ENCODE peak calls at places on chromosomes 16 and 17, in nine cellular contexts. H is naive thymus-derived CD8-positive, alpha-beta T cell; P is psoas muscle; C is HS-27A; Y is OCI-LY7; M is HEK293T; U is NCI-H510A treated with DMSO at 0.1 percent for 48 hours; T is lung; D is T-helper 9 cell. Q is an unnamed sample.

GRCh38 chr17:67116045-67116575 is 71.8 kb downstream of the CACNG1 start:
- DNase-seq in P (no peak), M (no peak), T (no peak), U (no peak), Y (no peak), H (no peak), D (no peak), C (no peak), Q (no peak)

GRCh38 chr17:78379134-78379497 is 667 bp downstream of the PGS1 start:
- DNase-seq in P (no peak), H (no peak), D (no peak), M (no peak), T (peak), U (no peak), Y (peak), C (no peak), Q (no peak)

GRCh38 chr16:54437921-54438320 is 151.3 kb upstream of the IRX3 start:
- DNase-seq in Y (no peak), M (no peak), P (no peak), H (no peak), D (no peak), U (no peak), T (no peak), C (no peak), Q (no peak)

GRCh38 chr17:39486242-39486641 is 25.0 kb downstream of the CDK12 start:
- DNase-seq in D (no peak), P (no peak), Y (no peak), T (no peak), H (no peak), U (no peak), M (no peak), C (peak), Q (no peak)

GRCh38 chr17:45640141-45640850 is 143.8 kb upstream of the CRHR1 start:
- DNase-seq in C (peak), D (peak), U (no peak), Y (peak), T (peak), P (peak), H (peak), M (peak), Q (peak)

GRCh38 chr16:82509636-82510035 is 117.1 kb upstream of the CDH13 start:
- DNase-seq in D (no peak), Y (no peak), U (no peak), M (no peak), C (no peak), P (no peak), T (no peak), H (no peak), Q (no peak)

GRCh38 chr16:17367034-17367433 is 103.7 kb downstream of the XYLT1 start:
- DNase-seq in M (no peak), H (no peak), U (no peak), D (no peak), Y (peak), T (no peak), P (no peak), C (no peak), Q (no peak)

GRCh38 chr16:48384982-48385271 is 286 bp downstream of the SIAH1 start:
- DNase-seq in U (peak), C (no peak), M (peak), Y (no peak), P (no peak), T (no peak), H (no peak), D (no peak), Q (no peak)

GRCh38 chr17:49557204-49558024 is 18.3 kb upstream of the NXPH3 start:
- DNase-seq in P (peak), U (peak), C (no peak), T (no peak), Y (peak), D (no peak), M (peak), H (no peak), Q (no peak)

GRCh38 chr16:80369559-80369958 is 171.2 kb upstream of the DYNLRB2 start:
- DNase-seq in C (no peak), Y (no peak), M (peak), H (no peak), D (no peak), P (no peak), T (no peak), U (peak), Q (no peak)

GRCh38 chr16:85675528-85675927 is 13.2 kb downstream of the GINS2 start:
- DNase-seq in P (no peak), Y (peak), T (no peak), M (no peak), H (no peak), D (no peak), U (peak), C (no peak), Q (no peak)

GRCh38 chr17:79001190-79002020 is 8.2 kb downstream of the CANT1 start:
- DNase-seq in Y (no peak), H (no peak), P (no peak), U (no peak), D (no peak), C (no peak), M (no peak), T (no peak), Q (no peak)

GRCh38 chr16:15564619-15565339 is 78.2 kb downstream of the MARF1 start:
- DNase-seq in P (no peak), T (no peak), C (no peak), D (no peak), Y (no peak), M (no peak), H (no peak), U (no peak), Q (no peak)

GRCh38 chr17:82753201-82753464 is 1.3 kb downstream of the TBCD start:
- DNase-seq in H (no peak), C (no peak), P (peak), U (no peak), D (no peak), Y (no peak), M (no peak), T (no peak), Q (no peak)

GRCh38 chr17:43360376-43360738 is 38.4 kb upstream of the ARL4D start:
- DNase-seq in Y (peak), H (peak), M (no peak), T (no peak), P (no peak), U (peak), D (peak), C (no peak), Q (no peak)

GRCh38 chr16:13956635-13957196 is 36.8 kb downstream of the ERCC4 start:
- DNase-seq in C (no peak), D (no peak), Y (no peak), H (no peak), P (no peak), M (no peak), T (no peak), U (no peak), Q (no peak)

GRCh38 chr16:89921699-89922476 is 1.3 kb upstream of the TUBB3 start:
- DNase-seq in P (peak), T (peak), U (no peak), C (peak), M (peak), Y (peak), D (no peak), H (no peak), Q (no peak)

GRCh38 chr16:67847064-67847861 is at the start of gene CENPT:
- DNase-seq in H (no peak), P (no peak), C (no peak), Y (peak), U (no peak), M (peak), T (peak), D (no peak), Q (no peak)

GRCh38 chr16:23267647-23268046 is 34.5 kb upstream of the SCNN1B start:
- DNase-seq in T (no peak), H (no peak), C (no peak), D (no peak), Y (no peak), P (no peak), U (no peak), M (no peak), Q (no peak)

GRCh38 chr17:64148017-64148631 is 18.2 kb upstream of the ERN1 start:
- DNase-seq in Y (peak), T (no peak), C (no peak), M (no peak), H (no peak), U (peak), D (no peak), P (no peak), Q (no peak)

GRCh38 chr17:49523706-49524472 is 28.8 kb downstream of the NGFR start:
- DNase-seq in Y (no peak), U (no peak), M (no peak), D (no peak), T (no peak), P (no peak), C (no peak), H (peak), Q (no peak)

GRCh38 chr17:34156741-34157589 is 98.1 kb upstream of the CCL2 start:
- DNase-seq in D (no peak), T (no peak), U (no peak), P (no peak), M (no peak), C (no peak), H (no peak), Y (no peak), Q (no peak)

GRCh38 chr17:8696951-8697745 is 47.5 kb downstream of the CCDC42 start:
- DNase-seq in M (no peak), U (no peak), D (no peak), P (no peak), C (no peak), T (no peak), H (no peak), Y (no peak), Q (no peak)

GRCh38 chr17:73133911-73134649 is 30.7 kb upstream of the SSTR2 start:
- DNase-seq in P (no peak), Y (peak), T (no peak), D (no peak), U (no peak), H (no peak), M (no peak), C (no peak), Q (no peak)

GRCh38 chr17:82793974-82794620 is 42.2 kb downstream of the TBCD start:
- DNase-seq in M (no peak), T (no peak), H (no peak), U (peak), C (no peak), Y (no peak), P (no peak), D (no peak), Q (no peak)

GRCh38 chr16:88951989-88952388 is 25.0 kb downstream of the CBFA2T3 start:
- DNase-seq in P (no peak), C (no peak), U (no peak), D (no peak), H (no peak), T (no peak), M (no peak), Y (no peak), Q (no peak)

GRCh38 chr16:3740934-3741333 is 23.6 kb upstream of the TRAP1 start:
- DNase-seq in D (no peak), T (no peak), U (no peak), Y (no peak), M (no peak), P (no peak), H (no peak), C (no peak), Q (no peak)

GRCh38 chr17:70070297-70071027 is 4.6 kb upstream of the KCNJ16 start:
- DNase-seq in C (no peak), Y (no peak), H (no peak), D (no peak), U (no peak), T (no peak), M (no peak), P (no peak), Q (no peak)

GRCh38 chr17:77409282-77410161 is 268.8 kb downstream of the SEC14L1 start:
- DNase-seq in C (no peak), P (peak), D (no peak), M (no peak), H (peak), U (no peak), Y (peak), T (no peak), Q (no peak)

GRCh38 chr17:6548578-6549330 is 7.6 kb downstream of the PITPNM3 start:
- DNase-seq in U (peak), C (no peak), H (no peak), T (no peak), D (no peak), P (peak), M (no peak), Y (peak), Q (no peak)

GRCh38 chr16:56711862-56712261 is 18.1 kb upstream of the NUP93 start:
- DNase-seq in P (no peak), M (no peak), D (no peak), T (no peak), C (no peak), Y (no peak), U (no peak), H (no peak), Q (no peak)

GRCh38 chr17:7217113-7217987 is 2.3 kb downstream of the DLG4 start:
- DNase-seq in P (peak), T (no peak), H (no peak), Y (peak), U (peak), C (no peak), D (no peak), M (peak), Q (no peak)

GRCh38 chr17:71633391-71633849 is 487.4 kb upstream of the SOX9 start:
- DNase-seq in C (peak), H (no peak), T (no peak), U (peak), P (no peak), M (no peak), D (no peak), Y (no peak), Q (no peak)

GRCh38 chr17:66169839-66170238 is 22.1 kb downstream of the CEP112 start:
- DNase-seq in D (no peak), Y (no peak), T (no peak), U (no peak), C (no peak), H (no peak), P (no peak), M (no peak), Q (no peak)

GRCh38 chr17:82710499-82711232 is 5.8 kb upstream of the FN3KRP start:
- DNase-seq in P (no peak), D (no peak), Y (peak), C (no peak), H (no peak), U (no peak), T (no peak), M (no peak), Q (no peak)